ENCODE peak calls at places on chromosomes 16 and 17, in four cellular contexts. D, J, P and I are unnamed samples.

GRCh38 chr17:74008196-74008595 is 195.3 kb upstream of the RPL38 start:
- DNase-seq in J (peak; percentile 29), P (peak; percentile 16), D (peak; percentile 11), I (no peak)

GRCh38 chr16:1666316-1666715 is 11.8 kb upstream of the JPT2 start:
- DNase-seq in J (no peak), P (no peak), D (no peak), I (no peak)

GRCh38 chr17:17721140-17721668 is 39.9 kb downstream of the RAI1 start:
- DNase-seq in P (no peak), D (no peak), J (no peak), I (no peak)

GRCh38 chr17:68197997-68198930 is 49.6 kb upstream of the AMZ2 start:
- DNase-seq in D (no peak), P (no peak), J (no peak), I (no peak)

GRCh38 chr16:914453-914852 is 56.3 kb downstream of the LMF1 start:
- DNase-seq in J (peak; percentile 24), D (peak; percentile 27), P (peak; percentile 12), I (no peak)

GRCh38 chr16:69613283-69614154 is 47.8 kb downstream of the NFAT5 start:
- DNase-seq in P (no peak), J (no peak), D (peak; percentile 70), I (no peak)

GRCh38 chr16:83420206-83420760 is 387.5 kb upstream of the HSBP1 start:
- DNase-seq in J (peak; percentile 32), D (peak; percentile 49), P (no peak), I (peak; percentile 12)

GRCh38 chr17:32156656-32157055 is 14.4 kb downstream of the RHOT1 start:
- DNase-seq in P (no peak), J (no peak), D (no peak), I (no peak)

GRCh38 chr16:48681520-48681919 is 71.5 kb upstream of the N4BP1 start:
- DNase-seq in P (no peak), D (no peak), J (peak; percentile 1), I (no peak)

DNA sequence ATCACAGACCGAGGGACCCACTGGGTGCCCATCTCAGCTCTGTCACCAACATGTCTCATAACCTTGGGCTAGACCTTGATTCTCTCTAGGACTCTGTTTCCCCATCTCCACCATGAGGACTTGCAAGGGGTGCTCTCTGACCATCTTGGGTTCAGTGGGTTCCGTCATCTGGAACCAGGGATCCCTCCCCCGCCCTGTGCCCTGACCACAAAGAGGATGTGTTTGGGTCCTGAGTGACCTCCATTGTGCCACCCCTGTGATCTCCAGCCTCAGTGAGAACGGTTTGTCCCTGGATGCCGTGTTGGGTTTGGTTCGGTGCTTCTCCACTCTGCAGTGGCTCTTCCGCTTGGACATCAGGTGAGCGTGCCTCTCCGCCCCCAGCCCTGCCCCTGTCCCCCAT is 49.1 kb upstream of the CPNE2 start:
- DNase-seq in J (no peak), D (no peak), P (no peak), I (no peak)
- H3K4me1 ChIP-seq in J (no peaks in the 10 kb centered on the region), D (peaks cover 14% of the 10 kb centered on the region), P (peaks cover 5% of the 10 kb centered on the region), I (peaks cover 62% of the 10 kb centered on the region)

GRCh38 chr17:4785311-4786110 is 653 bp downstream of the VMO1 start:
- DNase-seq in D (peak; percentile 50), P (no peak), J (no peak), I (no peak)
- TF ChIP-seq EZH2 in D (no peak), P (no peak), J (no peak), I (no peak)

DNA sequence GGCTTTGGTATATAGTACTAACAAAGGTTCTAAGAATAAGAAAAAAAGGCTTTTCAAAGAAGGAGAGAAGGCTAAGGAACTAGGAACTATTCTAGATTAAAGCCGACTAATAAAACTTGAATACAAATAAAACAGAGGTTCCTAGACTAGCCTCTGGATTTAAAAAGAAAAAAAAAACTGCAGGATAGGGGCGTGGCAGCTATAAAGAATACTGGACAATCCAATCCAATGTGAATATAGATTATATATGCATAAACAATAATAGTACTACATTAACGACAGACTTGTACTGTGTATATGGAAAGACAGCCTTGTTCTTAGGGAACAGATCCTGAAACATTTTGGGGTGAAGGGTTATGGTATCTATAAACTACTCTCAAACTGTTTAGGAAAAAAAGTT is 23.9 kb upstream of the ANKFY1 start:
- DNase-seq in J (no peak), D (no peak), P (no peak), I (no peak)
- H3K4me1 ChIP-seq in J (no peaks in the 10 kb centered on the region), D (no peaks in the 10 kb centered on the region), P (no peaks in the 10 kb centered on the region), I (no peaks in the 10 kb centered on the region)

GRCh38 chr17:16040710-16041251 is 41.2 kb downstream of the TTC19 start:
- DNase-seq in P (no peak), D (peak; percentile 89), J (no peak), I (no peak)
- TF ChIP-seq EZH2 in P (no peak), D (no peak), J (no peak), I (no peak)

GRCh38 chr17:19002805-19003542 is 1.6 kb downstream of the FAM83G start:
- DNase-seq in P (no peak), J (no peak), D (peak; percentile 62), I (no peak)

GRCh38 chr17:19003543-19003965 is 1.0 kb downstream of the FAM83G start:
- DNase-seq in J (peak; percentile 21), D (no peak), P (no peak), I (no peak)

GRCh38 chr17:19004601-19005441 is at the start of gene FAM83G:
- DNase-seq in D (peak; percentile 92), J (peak; percentile 67), P (peak; percentile 51), I (peak; percentile 82)

GRCh38 chr17:19005442-19005773 is 844 bp upstream of the FAM83G start:
- DNase-seq in J (no peak), D (no peak), P (no peak), I (no peak)

DNA sequence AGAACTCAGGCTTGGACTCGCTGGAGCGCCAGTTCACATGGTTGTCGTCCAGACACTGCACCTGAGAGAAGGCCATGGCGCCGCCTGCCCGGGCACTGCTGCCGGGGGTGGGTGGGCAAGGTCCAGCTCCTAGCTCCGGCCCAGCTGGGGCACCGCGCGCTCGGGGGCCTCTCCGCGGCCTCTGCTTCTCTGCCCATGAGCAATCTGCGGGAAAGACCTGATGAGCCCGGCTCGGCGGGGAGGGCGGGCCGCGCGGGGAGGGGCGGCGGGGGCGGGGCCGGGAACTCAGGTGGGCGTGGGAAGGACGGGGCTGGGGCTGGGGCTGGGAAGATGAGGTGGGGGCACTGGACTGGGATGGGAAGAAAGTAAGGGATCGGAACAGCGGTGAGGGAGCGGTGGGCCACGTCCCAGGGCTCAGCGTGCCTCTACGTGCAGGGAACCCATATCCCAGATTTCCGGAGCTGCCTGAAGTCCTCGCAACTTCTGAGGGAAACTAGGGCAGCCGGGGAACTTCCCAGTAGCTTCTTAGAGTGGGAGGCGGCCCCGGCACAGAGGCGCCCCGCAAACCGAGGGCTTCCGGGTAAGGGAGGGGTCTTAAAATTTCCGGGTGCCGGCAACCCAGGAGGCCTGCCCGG is 481 bp downstream of the FAM83G start:
- DNase-seq in D (peak; percentile 82), P (no peak), J (peak; percentile 62), I (peak; percentile 10)
- H3K4me1 ChIP-seq in D (peaks cover 24% of the 10 kb centered on the region), P (peaks cover 32% of the 10 kb centered on the region), J (no peaks in the 10 kb centered on the region), I (peaks cover 13% of the 10 kb centered on the region)

DNA sequence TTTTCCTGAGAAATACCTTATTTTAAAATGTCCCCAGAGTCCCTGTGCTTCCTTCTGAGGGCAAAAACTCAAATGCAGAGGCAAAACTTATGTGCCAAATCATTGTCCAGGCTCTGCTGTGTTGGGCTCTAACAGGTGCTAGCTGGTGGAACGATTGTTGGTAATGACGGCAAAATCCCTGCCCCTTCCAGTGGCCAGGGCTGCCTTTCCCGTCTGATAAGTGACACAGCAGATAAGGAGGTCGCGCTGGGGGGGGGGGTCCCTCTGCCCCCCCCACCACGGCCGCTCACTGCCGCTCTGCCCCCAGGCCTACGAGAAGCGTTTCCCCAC is 29.1 kb downstream of the SEC14L5 start:
- DNase-seq in P (no peak), D (no peak), J (no peak), I (no peak)
- TF ChIP-seq EZH2 in P (no peak), D (no peak), J (no peak), I (no peak)

GRCh38 chr16:85620403-85620802 is 7.3 kb downstream of the GSE1 start:
- DNase-seq in D (no peak), P (no peak), J (no peak), I (no peak)
- H3K4me1 ChIP-seq in D (peaks cover 6% of the 10 kb centered on the region), P (peaks cover 26% of the 10 kb centered on the region), J (peaks cover 39% of the 10 kb centered on the region), I (no peaks in the 10 kb centered on the region)

DNA sequence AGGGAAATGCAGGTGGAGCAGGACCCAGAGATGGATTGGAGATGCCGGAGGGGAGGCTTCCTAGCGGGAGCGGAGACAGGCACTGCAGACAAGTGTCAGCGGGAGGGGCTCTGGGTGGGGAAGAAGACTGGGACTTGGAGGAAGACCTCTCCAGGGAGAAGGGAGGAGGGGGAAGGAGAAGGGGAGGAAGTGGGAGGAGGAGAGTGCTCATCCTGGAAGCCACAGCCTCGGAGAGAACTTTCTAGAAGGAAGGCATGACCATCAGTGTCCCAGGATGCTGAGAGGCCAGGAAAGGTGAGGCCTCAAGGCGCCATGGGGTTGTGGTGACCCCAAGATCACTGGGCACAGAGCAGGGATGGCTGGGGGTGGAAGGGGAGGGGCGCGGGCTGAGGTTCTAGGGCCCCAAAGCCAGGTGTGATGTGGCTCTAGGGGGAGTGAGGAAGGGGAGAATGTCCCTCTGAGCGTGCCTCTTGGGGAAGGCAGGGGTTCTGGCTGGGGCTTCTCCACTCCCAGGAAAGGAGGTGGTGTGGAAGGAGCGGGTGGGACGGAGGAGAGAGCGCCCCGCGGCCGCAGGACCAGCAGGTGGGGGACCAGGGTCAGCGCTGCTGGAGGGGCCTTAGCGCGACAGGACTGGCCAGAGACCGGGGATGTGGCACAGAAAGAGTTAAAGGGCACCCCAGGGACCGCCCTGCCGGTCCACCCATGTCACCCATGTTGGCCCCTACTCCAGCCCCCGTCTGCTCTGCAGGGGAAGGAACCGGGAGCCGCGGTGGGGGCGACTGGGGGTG is 900 bp upstream of the GCGR start:
- DNase-seq in P (no peak), D (no peak), J (no peak), I (no peak)
- TF ChIP-seq EZH2 in P (no peak), D (peak; percentile 91), J (no peak), I (no peak)